ENCODE peak calls at places on chromosome 3, in four cellular contexts. Y, J, V and C are unnamed samples.

GRCh38 chr3:38521391-38521987 is 25.3 kb downstream of the EXOG start:
- DNase-seq in J (peak), V (peak), Y (peak), C (peak)

GRCh38 chr3:127002195-127003174 is 19.6 kb downstream of the PLXNA1 start:
- DNase-seq in V (peak), Y (peak), J (peak), C (peak)

GRCh38 chr3:1214928-1215327 is 122.1 kb downstream of the CNTN6 start:
- DNase-seq in J (no peak), Y (no peak), V (no peak), C (no peak)

GRCh38 chr3:157335677-157336076 is 101.0 kb upstream of the PTX3 start:
- DNase-seq in J (peak), V (no peak), Y (no peak), C (no peak)

GRCh38 chr3:53152316-53152715 is 8.7 kb upstream of the PRKCD start:
- DNase-seq in V (no peak), Y (no peak), J (no peak), C (no peak)

GRCh38 chr3:140091143-140091542 is 156.2 kb downstream of the CLSTN2 start:
- DNase-seq in V (no peak), Y (no peak), J (peak), C (no peak)

GRCh38 chr3:116939091-116939490 is 229.5 kb downstream of the TUSC7 start:
- DNase-seq in V (no peak), Y (no peak), J (no peak), C (no peak)

GRCh38 chr3:85142626-85143025 is 183.8 kb downstream of the CADM2 start:
- DNase-seq in V (no peak), Y (no peak), J (no peak), C (no peak)

GRCh38 chr3:149969110-149969944 is 1.4 kb downstream of the PFN2 start:
- DNase-seq in V (peak), Y (peak), J (peak), C (no peak)

GRCh38 chr3:4581452-4581851 is 88.3 kb downstream of the ITPR1 start:
- DNase-seq in Y (no peak), V (no peak), J (no peak), C (no peak)

GRCh38 chr3:4582634-4583033 is 89.5 kb downstream of the ITPR1 start:
- DNase-seq in Y (no peak), J (no peak), V (peak), C (no peak)

GRCh38 chr3:4581905-4582611 is 88.9 kb downstream of the ITPR1 start:
- DNase-seq in J (no peak), V (no peak), Y (peak), C (no peak)

GRCh38 chr3:4584537-4585249 is 91.5 kb downstream of the ITPR1 start:
- DNase-seq in J (no peak), V (no peak), Y (no peak), C (no peak)

GRCh38 chr3:4583441-4583840 is 90.3 kb downstream of the ITPR1 start:
- DNase-seq in Y (no peak), J (no peak), V (no peak), C (no peak)
- H3K27ac ChIP-seq in Y (no peak), J (peak), V (no peak), C (no peak)

DNA sequence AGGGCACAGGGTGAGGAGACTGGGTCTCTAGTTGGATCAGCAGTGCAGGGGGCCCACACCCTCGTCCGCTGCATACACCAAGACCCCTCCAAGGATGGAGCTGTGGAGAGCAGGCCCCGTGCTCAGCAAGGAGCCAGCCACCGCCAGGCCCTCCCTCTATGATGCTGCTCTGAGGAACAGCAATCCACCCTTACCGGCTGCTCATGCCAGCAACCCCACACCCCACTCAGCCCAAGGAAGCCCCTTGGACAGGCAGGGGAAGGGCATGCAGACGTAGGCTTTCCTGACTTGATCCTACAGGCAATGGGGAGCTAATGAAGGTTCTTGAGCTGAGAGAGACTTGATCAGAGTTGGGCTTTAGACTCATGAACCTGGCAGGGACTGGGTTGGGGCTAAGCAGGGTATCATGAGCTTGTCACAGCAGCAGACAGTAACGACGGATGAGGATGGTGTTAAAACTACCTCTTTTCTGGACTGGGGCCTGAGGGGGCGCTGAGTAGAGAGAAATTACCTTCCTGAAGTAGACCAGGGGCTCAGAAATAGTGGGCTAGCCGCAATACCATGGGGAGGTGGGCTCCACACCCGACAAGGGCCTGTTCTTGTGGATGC is 50.5 kb upstream of the FGD5 start:
- DNase-seq in V (no peak), J (no peak), Y (no peak), C (no peak)
- H3K27ac ChIP-seq in V (no peak), J (no peak), Y (no peak), C (no peak)

DNA sequence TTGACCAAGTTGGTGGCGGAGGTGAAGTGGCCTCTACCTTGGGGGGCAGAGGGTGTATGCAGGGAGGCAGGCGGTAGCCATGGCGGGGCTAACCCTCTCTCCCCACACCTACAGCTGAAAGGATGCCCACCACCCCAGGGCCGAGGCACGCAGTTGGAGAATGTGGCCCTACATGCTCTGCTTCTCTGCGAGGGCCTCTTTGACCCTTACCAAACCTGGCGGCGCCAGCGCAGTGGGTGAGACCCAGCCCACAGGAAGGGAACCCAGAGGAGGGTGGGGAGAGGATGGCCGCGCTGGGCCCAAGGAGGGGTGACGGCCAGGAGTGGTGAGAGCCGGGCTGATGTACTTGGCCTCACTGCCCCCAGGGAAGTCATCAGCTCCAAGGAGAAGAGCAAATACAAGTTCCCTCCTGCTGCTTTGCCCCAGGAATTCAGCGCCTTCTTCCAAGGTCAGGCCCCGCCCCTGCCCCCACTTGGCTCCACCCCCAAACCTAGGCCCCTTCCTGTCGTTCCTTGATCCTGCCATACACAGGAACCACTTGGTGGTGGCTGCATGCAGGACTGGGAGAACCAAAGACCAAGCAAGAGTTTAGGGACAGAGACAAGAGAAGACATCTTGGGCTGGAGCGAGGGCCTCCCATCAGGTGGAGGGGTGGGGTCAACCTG is 9.8 kb downstream of the NBEAL2 start:
- DNase-seq in V (no peak), Y (no peak), J (no peak), C (no peak)
- H3K27ac ChIP-seq in V (no peak), Y (no peak), J (no peak), C (no peak)

GRCh38 chr3:62723171-62723570 is 152.0 kb downstream of the CADPS start:
- DNase-seq in V (no peak), J (no peak), Y (no peak), C (no peak)
- H3K27ac ChIP-seq in V (no peak), J (no peak), Y (no peak), C (no peak)

DNA sequence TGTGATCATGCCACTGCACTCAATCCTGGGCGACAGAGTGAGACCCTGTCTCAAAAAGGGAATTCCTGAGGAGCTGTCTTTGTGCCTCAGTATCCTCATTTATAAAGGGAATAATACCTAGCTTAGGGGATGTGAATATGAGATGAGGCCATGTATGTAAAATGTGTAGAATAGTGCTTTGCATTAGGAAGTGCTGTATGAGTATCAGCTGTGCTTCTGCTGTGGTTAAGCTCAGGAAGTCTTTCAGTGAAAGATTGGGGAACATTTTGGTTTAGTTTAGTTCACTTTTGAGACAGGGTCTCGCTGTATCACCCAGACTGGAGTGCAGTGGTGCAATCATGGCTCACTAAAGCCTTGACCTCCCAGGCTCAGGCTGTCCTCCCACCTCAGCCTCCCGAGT is 10.6 kb downstream of the THUMPD3 start:
- DNase-seq in J (no peak), Y (no peak), V (no peak), C (no peak)
- H3K27ac ChIP-seq in J (no peak), Y (no peak), V (no peak), C (no peak)

DNA sequence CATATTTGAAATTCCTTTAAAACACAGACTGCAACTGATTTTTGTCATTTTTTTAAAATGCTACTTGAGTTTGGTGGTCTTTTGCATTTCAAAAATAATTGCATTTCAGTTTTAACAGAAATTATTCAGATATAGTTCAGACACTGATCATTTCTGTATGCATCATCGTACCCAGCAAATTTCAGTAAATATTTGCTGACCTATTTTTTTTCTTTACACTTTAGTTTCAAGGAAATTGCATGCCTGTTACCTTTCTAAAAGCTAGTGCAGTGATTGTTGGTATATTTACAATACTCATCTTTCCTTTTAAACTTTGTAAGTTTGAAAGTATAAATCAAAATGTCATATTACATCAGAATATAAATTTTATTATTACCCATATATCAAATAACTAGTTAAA is 32.4 kb downstream of the ALCAM start:
- DNase-seq in Y (no peak), V (no peak), J (no peak), C (no peak)
- H3K27ac ChIP-seq in Y (no peak), V (no peak), J (no peak), C (no peak)